ENCODE peak calls at places on chromosomes 6 and 20, in four cellular contexts. W, I, H and P are unnamed samples.

GRCh38 chr6:106486236-106486635 is 125.7 kb downstream of the CRYBG1 start:
- DNase-seq in W (no peak), I (no peak), H (no peak), P (no peak)

GRCh38 chr6:17899491-17899890 is 87.9 kb downstream of the KIF13A start:
- DNase-seq in W (no peak), I (no peak), H (no peak), P (no peak)

GRCh38 chr6:19444481-19444880 is 392.7 kb upstream of the ID4 start:
- DNase-seq in W (no peak), I (no peak), H (no peak), P (no peak)

GRCh38 chr6:129634411-129635230 is 75.4 kb downstream of the ARHGAP18 start:
- DNase-seq in W (no peak), I (no peak), H (no peak), P (no peak)

GRCh38 chr20:44447827-44448419 is 27.8 kb upstream of the TTPAL start:
- DNase-seq in W (no peak), I (no peak), H (peak; percentile 96), P (no peak)

GRCh38 chr20:1331801-1332453 is 3.0 kb upstream of the SDCBP2 start:
- DNase-seq in W (peak; percentile 11), I (no peak), H (peak; percentile 36), P (no peak)

GRCh38 chr6:148869589-148869988 is 122.8 kb downstream of the UST start:
- DNase-seq in W (no peak), I (no peak), H (no peak), P (peak; percentile 12)

GRCh38 chr6:119179842-119180241 is 101.4 kb upstream of the FAM184A start:
- DNase-seq in W (no peak), I (no peak), H (no peak), P (no peak)

GRCh38 chr6:41200901-41201783 is at the start of gene TREML2:
- DNase-seq in W (no peak), I (no peak), H (no peak), P (no peak)

GRCh38 chr6:140366991-140367390 is 992.5 kb upstream of the CITED2 start:
- DNase-seq in W (no peak), I (no peak), H (no peak), P (no peak)

GRCh38 chr20:50834599-50835005 is 39.7 kb downstream of the BCAS4 start:
- DNase-seq in W (no peak), I (no peak), H (no peak), P (no peak)

GRCh38 chr6:104640761-104641160 is 219.0 kb downstream of the HACE1 start:
- DNase-seq in W (no peak), I (no peak), H (no peak), P (no peak)

GRCh38 chr6:106562001-106562400 is 67.3 kb downstream of the RTN4IP1 start:
- DNase-seq in W (no peak), I (no peak), H (no peak), P (no peak)

GRCh38 chr6:156809034-156809433 is 31.9 kb downstream of the ARID1B start:
- DNase-seq in W (no peak), I (no peak), H (no peak), P (no peak)

GRCh38 chr6:38773338-38773737 is 58.2 kb downstream of the DNAH8 start:
- DNase-seq in W (no peak), I (no peak), H (no peak), P (peak; percentile 2)

GRCh38 chr6:167153523-167153959 is 4.2 kb downstream of the GPR31 start:
- DNase-seq in W (no peak), I (no peak), H (no peak), P (no peak)

GRCh38 chr6:47669684-47670515 is 28.5 kb upstream of the ADGRF4 start:
- DNase-seq in W (peak; percentile 25), I (no peak), H (no peak), P (no peak)

GRCh38 chr20:19977373-19977770 is 39.8 kb upstream of the NAA20 start:
- DNase-seq in W (no peak), I (no peak), H (no peak), P (no peak)
- H3K4me1 ChIP-seq in W (peaks cover 2% of the 10 kb centered on the region), I (peaks cover 37% of the 10 kb centered on the region), H (peaks cover 7% of the 10 kb centered on the region), P (peaks cover 63% of the 10 kb centered on the region)

GRCh38 chr6:160417135-160417534 is 69.0 kb downstream of the SLC22A3 start:
- DNase-seq in W (no peak), I (no peak), H (no peak), P (no peak)

GRCh38 chr6:160417550-160417949 is 69.4 kb downstream of the SLC22A3 start:
- DNase-seq in W (no peak), I (no peak), H (no peak), P (no peak)

GRCh38 chr6:160420253-160420968 is 72.2 kb downstream of the SLC22A3 start:
- DNase-seq in W (no peak), I (no peak), H (no peak), P (no peak)

GRCh38 chr6:160419488-160419887 is 71.3 kb downstream of the SLC22A3 start:
- DNase-seq in W (no peak), I (no peak), H (no peak), P (no peak)

GRCh38 chr6:160418370-160418769 is 70.2 kb downstream of the SLC22A3 start:
- DNase-seq in W (no peak), I (no peak), H (no peak), P (no peak)
- TF ChIP-seq CTCF in W (no peak), I (no peak), H (no peak), P (no peak)

DNA sequence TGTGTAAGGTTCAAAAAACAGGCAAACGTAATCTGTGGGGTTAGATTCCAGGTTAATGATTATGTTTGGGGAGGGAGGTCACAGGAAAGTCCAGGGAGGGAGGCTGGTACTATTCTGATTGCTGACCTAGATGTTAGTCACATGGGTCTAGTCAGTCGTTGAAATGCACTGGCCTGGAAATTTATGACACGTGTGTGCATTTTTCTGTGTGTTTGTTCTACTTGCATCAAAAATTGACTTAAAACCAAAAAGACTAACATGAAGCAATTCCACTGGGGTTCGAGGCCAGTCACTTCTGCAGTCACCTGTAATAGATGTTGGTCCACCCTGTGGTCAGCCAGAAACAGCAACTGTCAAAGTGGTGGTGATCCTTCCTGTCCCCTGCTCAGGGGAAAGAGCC is 104.2 kb upstream of the MLN start:
- DNase-seq in W (no peak), I (no peak), H (peak; percentile 82), P (no peak)
- H3K4me1 ChIP-seq in W (no peaks in the 10 kb centered on the region), I (no peaks in the 10 kb centered on the region), H (peaks cover 52% of the 10 kb centered on the region), P (no peaks in the 10 kb centered on the region)

GRCh38 chr20:8571660-8572059 is 439.6 kb downstream of the PLCB1 start:
- DNase-seq in W (no peak), I (no peak), H (no peak), P (no peak)
- TF ChIP-seq CTCF in W (no peak), I (no peak), H (no peak), P (no peak)

GRCh38 chr6:44050872-44051421 is 76.3 kb downstream of the MRPL14 start:
- DNase-seq in W (peak; percentile 59), I (no peak), H (no peak), P (no peak)
- H3K4me1 ChIP-seq in W (peaks cover 16% of the 10 kb centered on the region), I (peaks cover 7% of the 10 kb centered on the region), H (no peaks in the 10 kb centered on the region), P (peaks cover 14% of the 10 kb centered on the region)

DNA sequence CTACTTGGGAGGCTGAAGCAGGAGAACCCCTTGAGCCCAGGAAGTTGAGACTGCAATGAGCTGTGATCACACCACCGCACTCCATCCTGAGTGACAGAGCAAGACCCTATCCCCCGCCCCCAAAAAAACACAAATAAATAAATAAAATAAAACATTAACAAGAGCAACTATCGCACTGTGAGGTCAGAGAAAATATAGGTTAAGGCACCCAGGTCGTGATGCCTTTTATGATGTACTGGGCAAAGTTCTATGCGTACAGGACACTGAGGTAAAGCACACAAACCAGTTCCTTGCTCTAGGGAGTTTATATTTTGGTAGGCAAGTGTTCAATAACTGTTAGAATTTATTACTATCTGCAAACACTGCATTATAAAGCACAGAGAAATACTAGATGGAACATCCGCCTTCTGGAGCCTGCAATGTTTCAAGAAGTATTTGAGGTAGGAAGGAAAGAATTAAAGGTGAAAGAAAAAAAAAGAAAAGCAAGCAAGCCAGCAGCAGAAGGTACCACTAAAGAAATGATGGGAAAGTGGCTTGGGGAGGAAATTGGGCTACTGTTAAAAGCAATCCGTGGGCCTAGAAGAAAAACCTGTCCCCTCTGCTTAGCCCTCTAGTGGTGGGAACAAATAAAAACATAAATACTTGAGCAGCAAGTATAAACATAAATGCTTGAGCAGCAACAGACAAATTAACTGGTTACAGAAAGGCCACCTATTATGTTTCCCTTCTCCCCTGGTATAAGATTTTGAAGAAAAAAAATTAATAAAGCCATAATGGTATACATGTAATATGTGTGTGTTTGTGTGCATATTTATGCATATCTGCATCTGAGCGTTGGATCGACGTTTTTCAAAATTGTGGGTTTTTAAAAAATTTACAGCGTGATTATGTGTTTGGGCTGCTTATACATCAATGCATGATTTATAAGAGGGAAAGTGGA is 128.0 kb downstream of the PHACTR1 start:
- DNase-seq in W (no peak), I (no peak), H (no peak), P (no peak)
- TF ChIP-seq CTCF in W (no peak), I (peak; percentile 54), H (peak; percentile 59), P (peak; percentile 81)